ENCODE peak calls at places on chromosomes 7 and 10, in four cellular contexts. One of them, this sample, is unnamed.

GRCh38 chr10:7788640-7789335 is 811 bp downstream of the ATP5F1C start:
- DNase-seq in activated T-cell treated with anti-CD3 and anti-CD28 coated beads, Interleukin-2, amount 50 U/mL, for 72 hours: no peak
- DNase-seq in NCI-H345: peak; percentile 34
- DNase-seq in caudate nucleus: no peak
- DNase-seq in this sample: peak; percentile 43

GRCh38 chr7:131011976-131012375 is 278.0 kb upstream of the KLF14 start:
- DNase-seq in caudate nucleus: no peak
- DNase-seq in activated T-cell treated with anti-CD3 and anti-CD28 coated beads, Interleukin-2, amount 50 U/mL, for 72 hours: no peak
- DNase-seq in NCI-H345: no peak
- DNase-seq in this sample: no peak

GRCh38 chr7:1696671-1697498 is 26.8 kb downstream of the ELFN1 start:
- DNase-seq in NCI-H345: no peak
- DNase-seq in caudate nucleus: no peak
- DNase-seq in activated T-cell treated with anti-CD3 and anti-CD28 coated beads, Interleukin-2, amount 50 U/mL, for 72 hours: no peak
- DNase-seq in this sample: peak; percentile 49

GRCh38 chr10:121525276-121526039 is 72.8 kb downstream of the FGFR2 start:
- DNase-seq in NCI-H345: no peak
- DNase-seq in activated T-cell treated with anti-CD3 and anti-CD28 coated beads, Interleukin-2, amount 50 U/mL, for 72 hours: no peak
- DNase-seq in caudate nucleus: no peak
- DNase-seq in this sample: no peak

GRCh38 chr7:86790383-86790782 is 146.7 kb downstream of the GRM3 start:
- DNase-seq in NCI-H345: no peak
- DNase-seq in activated T-cell treated with anti-CD3 and anti-CD28 coated beads, Interleukin-2, amount 50 U/mL, for 72 hours: no peak
- DNase-seq in caudate nucleus: no peak
- DNase-seq in this sample: no peak

GRCh38 chr10:129764011-129764900 is 199.8 kb downstream of the EBF3 start:
- DNase-seq in caudate nucleus: no peak
- DNase-seq in activated T-cell treated with anti-CD3 and anti-CD28 coated beads, Interleukin-2, amount 50 U/mL, for 72 hours: no peak
- DNase-seq in NCI-H345: no peak
- DNase-seq in this sample: no peak

GRCh38 chr7:104299323-104299722 is 29.1 kb upstream of the LHFPL3 start:
- DNase-seq in NCI-H345: no peak
- DNase-seq in activated T-cell treated with anti-CD3 and anti-CD28 coated beads, Interleukin-2, amount 50 U/mL, for 72 hours: no peak
- DNase-seq in caudate nucleus: no peak
- DNase-seq in this sample: no peak

GRCh38 chr10:87685832-87686589 is 26.3 kb downstream of the PAPSS2 start:
- DNase-seq in caudate nucleus: no peak
- DNase-seq in activated T-cell treated with anti-CD3 and anti-CD28 coated beads, Interleukin-2, amount 50 U/mL, for 72 hours: no peak
- DNase-seq in NCI-H345: no peak
- DNase-seq in this sample: no peak

GRCh38 chr10:58577394-58577793 is 64.7 kb downstream of the BICC1 start:
- DNase-seq in activated T-cell treated with anti-CD3 and anti-CD28 coated beads, Interleukin-2, amount 50 U/mL, for 72 hours: no peak
- DNase-seq in caudate nucleus: no peak
- DNase-seq in NCI-H345: no peak
- DNase-seq in this sample: no peak

GRCh38 chr10:114654829-114655575 is 3.1 kb downstream of the ABLIM1 start:
- DNase-seq in activated T-cell treated with anti-CD3 and anti-CD28 coated beads, Interleukin-2, amount 50 U/mL, for 72 hours: no peak
- DNase-seq in NCI-H345: no peak
- DNase-seq in caudate nucleus: no peak
- DNase-seq in this sample: no peak